ENCODE peak calls at places on chromosomes 5 and 9, in four cellular contexts. V, G, U and F are unnamed samples.
A peak's percentile ranks its signal among the peaks of the same experiment; 100 is the strongest.

GRCh38 chr5:180467989-180468731 is 26.0 kb upstream of the CNOT6 start:
- DNase-seq in G (peak; percentile 24), V (no peak), U (no peak), F (no peak)

GRCh38 chr5:162768962-162769464 is 668.4 kb upstream of the CCNG1 start:
- DNase-seq in U (no peak), G (no peak), V (no peak), F (no peak)

GRCh38 chr5:134086943-134087305 is 27.6 kb upstream of the TCF7 start:
- DNase-seq in U (no peak), V (no peak), G (no peak), F (no peak)

GRCh38 chr5:178426326-178427130 is 163.7 kb downstream of the COL23A1 start:
- DNase-seq in V (no peak), U (no peak), G (no peak), F (no peak)

GRCh38 chr5:17235736-17236330 is 18.4 kb downstream of the BASP1 start:
- DNase-seq in U (no peak), V (no peak), G (no peak), F (no peak)

GRCh38 chr5:76714771-76715483 is 999 bp upstream of the F2R start:
- DNase-seq in U (no peak), V (no peak), G (no peak), F (no peak)

GRCh38 chr5:108639356-108639755 is 108.3 kb upstream of the FER start:
- DNase-seq in U (no peak), V (no peak), G (no peak), F (no peak)

GRCh38 chr5:116652196-116652729 is 77.6 kb upstream of the SEMA6A start:
- DNase-seq in G (no peak), V (peak; percentile 1), U (peak; percentile 79), F (peak; percentile 80)

GRCh38 chr5:56356121-56356875 is 123.2 kb upstream of the ANKRD55 start:
- DNase-seq in G (no peak), U (no peak), V (no peak), F (no peak)

GRCh38 chr9:38006163-38006562 is 62.9 kb downstream of the SHB start:
- DNase-seq in V (no peak), U (no peak), G (no peak), F (no peak)

GRCh38 chr5:42595597-42595996 is 161.0 kb upstream of the CCDC152 start:
- DNase-seq in V (no peak), U (no peak), G (no peak), F (no peak)

GRCh38 chr9:87641067-87641466 is 84.9 kb upstream of the CTSL start:
- DNase-seq in G (no peak), V (no peak), U (no peak), F (no peak)

GRCh38 chr5:122882836-122883235 is 37.4 kb downstream of the SNX24 start:
- DNase-seq in G (no peak), U (no peak), V (no peak), F (peak; percentile 30)

GRCh38 chr9:84953797-84954695 is 284.5 kb downstream of the NTRK2 start:
- DNase-seq in G (peak; percentile 74), V (no peak), U (peak; percentile 48), F (peak; percentile 34)

GRCh38 chr5:146463446-146463845 is 16.3 kb downstream of the TCERG1 start:
- DNase-seq in G (no peak), U (no peak), V (no peak), F (no peak)

DNA sequence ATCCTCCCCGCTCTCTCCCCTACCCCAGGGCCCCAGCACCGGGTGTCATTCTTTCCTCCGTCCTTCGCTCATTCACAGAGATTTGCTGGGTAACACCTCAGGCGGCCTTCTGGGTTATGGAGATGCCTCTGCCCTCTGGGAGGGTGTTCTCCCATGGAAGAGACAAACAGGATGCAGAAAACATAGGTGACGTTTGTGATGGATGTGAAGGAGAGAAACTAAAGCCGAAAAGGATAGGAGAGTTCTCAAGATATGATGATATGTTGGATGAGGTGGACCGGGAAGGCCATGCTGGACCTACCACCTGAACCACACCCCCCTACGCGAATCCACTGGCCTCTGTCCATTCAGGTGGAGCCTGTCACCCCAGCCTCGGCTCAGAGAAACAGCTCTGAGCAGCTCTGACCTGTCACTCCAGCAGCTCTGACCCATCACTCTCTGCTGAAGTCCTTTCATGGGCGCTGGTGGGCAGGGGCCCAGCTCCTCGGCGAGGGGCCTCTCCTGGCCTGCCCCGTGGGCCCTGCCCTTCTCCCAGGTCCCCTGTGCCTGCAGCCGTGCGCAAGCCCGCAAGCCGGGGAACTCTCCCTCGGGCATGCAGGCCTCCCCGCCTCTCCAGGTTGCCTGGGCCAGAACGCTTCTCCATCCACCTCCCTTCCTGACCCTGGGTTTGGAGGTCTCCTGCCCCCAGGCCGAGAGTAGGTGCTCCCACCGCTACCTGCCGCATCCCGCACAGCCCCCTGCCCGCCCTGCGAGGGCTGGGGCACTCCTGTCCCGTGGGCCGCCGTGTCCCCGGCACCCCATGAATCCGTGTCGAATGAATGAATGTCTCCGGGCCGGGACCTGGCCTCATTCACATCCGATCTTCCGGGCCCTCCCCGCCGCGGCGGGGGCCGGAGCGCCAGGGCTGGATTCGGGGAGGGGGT is 717 bp upstream of the NCS1 start:
- DNase-seq in U (no peak), G (no peak), V (no peak), F (no peak)
- H3K4me3 ChIP-seq in U (peak overlapping the region; percentile 37), G (peak overlapping the region; percentile 86), V (peak overlapping the region; percentile 40), F (peak overlapping the region; percentile 42)

GRCh38 chr5:132280371-132281240 is 13.6 kb upstream of the SLC22A4 start:
- DNase-seq in U (no peak), G (no peak), V (no peak), F (no peak)

GRCh38 chr5:132277971-132278964 is 15.9 kb upstream of the SLC22A4 start:
- DNase-seq in U (no peak), V (no peak), G (no peak), F (no peak)

GRCh38 chr5:132279801-132280200 is 14.4 kb upstream of the SLC22A4 start:
- DNase-seq in V (no peak), G (no peak), U (no peak), F (no peak)

GRCh38 chr5:132283423-132284043 is 10.7 kb upstream of the SLC22A4 start:
- DNase-seq in V (no peak), G (peak; percentile 57), U (no peak), F (peak; percentile 79)

DNA sequence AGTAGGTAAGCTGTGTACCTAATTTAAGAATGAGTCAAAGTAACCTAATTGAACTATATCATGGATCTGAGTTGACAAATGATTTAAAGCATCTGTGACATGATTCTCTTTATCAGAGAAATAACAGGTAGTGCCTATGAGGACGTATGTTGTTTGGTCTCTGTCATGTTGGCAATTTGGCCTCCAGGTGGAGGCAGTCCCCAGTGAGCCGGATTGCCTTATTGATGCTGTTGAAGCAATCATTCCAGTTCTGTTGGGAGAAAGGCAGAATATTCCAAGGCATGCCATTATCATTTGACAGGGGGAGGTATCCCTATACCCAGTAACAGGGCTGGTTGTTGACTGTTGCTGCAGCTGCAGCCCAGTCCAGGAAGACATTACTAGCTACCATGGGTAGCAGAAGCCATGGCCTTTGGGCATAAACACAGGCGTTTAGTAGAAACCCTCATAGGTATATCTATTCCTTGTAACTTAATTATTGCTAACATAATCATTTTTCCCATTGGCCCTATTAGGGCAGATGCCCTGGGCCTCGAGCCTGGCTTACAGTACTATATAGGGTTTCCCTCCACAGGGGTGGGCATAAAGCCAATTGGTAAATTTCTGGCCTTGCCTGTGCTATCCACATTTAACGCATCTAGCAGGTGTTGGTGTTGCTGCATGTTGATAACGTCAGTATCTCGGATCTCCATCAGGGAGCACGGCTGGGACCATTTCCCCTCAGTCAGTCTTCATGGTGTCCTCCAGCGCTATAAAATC is 12.2 kb upstream of the SLC22A4 start:
- DNase-seq in G (no peak), U (no peak), V (no peak), F (no peak)
- TF ChIP-seq CTCF in G (no peak), U (no peak), V (no peak), F (peak; percentile 18)

DNA sequence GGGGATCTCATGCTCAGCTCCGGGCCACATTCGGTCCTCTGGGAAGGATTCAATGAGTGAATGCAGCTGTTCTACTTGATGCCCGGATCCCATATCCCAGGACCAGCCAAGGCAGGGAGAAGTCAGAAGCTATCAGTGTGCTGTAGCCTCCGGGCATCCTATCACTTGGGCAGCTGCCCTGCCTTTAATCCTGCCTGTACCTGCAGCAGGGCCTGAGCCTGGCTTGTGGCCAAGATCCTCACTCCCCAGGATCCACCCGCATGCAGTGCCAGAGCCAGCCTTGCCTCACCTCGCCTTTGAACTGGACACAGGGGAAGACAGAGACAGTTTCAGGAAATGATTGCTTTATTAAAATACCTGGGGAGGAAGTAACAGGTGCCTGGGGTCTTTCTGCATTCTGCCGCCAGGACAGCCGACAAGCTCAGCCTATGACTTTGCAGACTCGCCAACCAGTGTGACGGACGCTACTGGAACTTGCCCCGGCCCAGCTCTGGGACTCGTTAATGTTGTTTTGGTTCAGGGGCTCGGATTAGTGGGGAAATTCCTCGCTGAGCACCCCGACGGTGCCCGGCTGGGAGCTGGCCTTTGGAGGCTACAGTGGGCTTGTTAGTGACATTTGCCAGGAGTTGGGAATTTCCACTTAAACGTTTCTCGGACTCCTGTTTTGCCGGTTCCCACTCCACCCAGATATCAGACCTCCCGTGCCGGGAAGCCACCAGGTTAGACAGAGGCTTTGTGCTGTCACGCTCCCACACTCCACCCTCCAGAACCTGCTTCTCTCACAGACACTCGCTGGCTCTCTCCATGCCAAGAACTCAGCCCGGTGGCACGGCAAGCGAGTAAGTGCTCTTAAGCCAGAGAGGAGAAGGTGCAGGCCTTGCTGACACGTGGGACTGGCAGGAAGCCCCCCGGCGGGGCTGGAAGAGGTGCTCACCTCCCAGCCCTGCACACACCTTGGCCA is 721 bp downstream of the PTGES start:
- DNase-seq in V (no peak), U (no peak), G (no peak), F (no peak)
- H3K4me3 ChIP-seq in V (peak overlapping the region; percentile 53), U (peak overlapping the region; percentile 53), G (peak overlapping the region; percentile 51), F (peak overlapping the region; percentile 57)

GRCh38 chr9:127826253-127826913 is 23.7 kb downstream of the FPGS start:
- DNase-seq in V (no peak), U (no peak), G (no peak), F (no peak)

GRCh38 chr9:127822108-127822507 is 19.4 kb downstream of the FPGS start:
- DNase-seq in V (no peak), U (no peak), G (no peak), F (no peak)

GRCh38 chr9:127828262-127829031 is 25.8 kb downstream of the FPGS start:
- DNase-seq in V (peak; percentile 69), U (peak; percentile 41), G (peak; percentile 62), F (peak; percentile 46)

GRCh38 chr9:127829205-127829935 is 25.1 kb downstream of the ENG start:
- DNase-seq in V (no peak), G (no peak), U (no peak), F (no peak)

GRCh38 chr9:127825319-127826051 is 22.8 kb downstream of the FPGS start:
- DNase-seq in U (no peak), G (peak; percentile 45), V (no peak), F (no peak)
- TF ChIP-seq CTCF in U (peak; percentile 63), G (peak; percentile 57), V (no peak), F (peak; percentile 61)

DNA sequence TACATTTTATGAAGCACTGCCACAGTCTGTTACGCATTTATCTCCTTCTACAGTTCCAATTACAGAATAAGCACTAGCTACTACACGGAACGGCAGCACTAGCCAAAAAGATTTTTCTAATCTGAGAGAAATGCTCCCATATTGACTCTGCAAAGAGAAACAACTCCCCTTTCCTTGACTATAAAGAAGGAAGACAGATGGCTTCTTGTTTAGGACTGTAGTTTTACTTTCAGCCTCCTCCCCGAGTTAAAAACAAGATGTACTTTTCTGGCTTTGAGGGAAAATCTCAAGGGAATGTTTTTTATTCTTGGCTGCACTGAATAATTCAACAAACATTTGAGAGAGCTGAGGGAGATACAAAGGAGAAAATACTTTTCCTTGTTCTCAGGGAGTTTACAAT is 1.9 kb upstream of the SLC44A1 start:
- DNase-seq in G (no peak), U (no peak), V (no peak), F (no peak)
- H3K4me3 ChIP-seq in G (no peak overlapping the region), U (no peak overlapping the region), V (peak overlapping the region; percentile 28), F (peak overlapping the region; percentile 0)